ENCODE peak calls at places on chromosomes 7 and 10, in five cellular contexts. M is adrenal gland, H is lung, Z is body of pancreas, V is IMR-90. E is an unnamed sample.
A peak's percentile ranks its signal among the peaks of the same experiment; 100 is the strongest.

GRCh38 chr7:92925876-92926696 is 89.7 kb upstream of the CDK6 start:
- DNase-seq in V (peak; percentile 56), Z (no peak), M (no peak), H (no peak), E (no peak)

GRCh38 chr10:31036209-31036608 is 4.5 kb upstream of the ZNF438 start:
- DNase-seq in M (no peak), H (no peak), Z (no peak), V (peak; percentile 55), E (peak; percentile 27)

GRCh38 chr10:122495406-122496340 is 34.3 kb downstream of the HTRA1 start:
- DNase-seq in Z (no peak), V (no peak), H (peak; percentile 49), M (peak; percentile 22), E (no peak)

GRCh38 chr7:100467638-100468373 is 3.7 kb upstream of the SPACDR start:
- DNase-seq in V (no peak), Z (no peak), M (no peak), H (no peak), E (no peak)

GRCh38 chr10:100498059-100498458 is 21.6 kb downstream of the SEC31B start:
- DNase-seq in Z (no peak), V (no peak), H (no peak), M (no peak), E (no peak)

GRCh38 chr10:60367431-60367830 is 22.2 kb downstream of the ANK3 start:
- DNase-seq in H (no peak), M (no peak), V (no peak), Z (no peak), E (no peak)

GRCh38 chr7:131738066-131738465 is 181.6 kb upstream of the PODXL start:
- DNase-seq in M (no peak), H (no peak), Z (no peak), V (no peak), E (no peak)

GRCh38 chr10:4662576-4663161 is 163.3 kb upstream of the AKR1E2 start:
- DNase-seq in H (no peak), Z (no peak), V (no peak), M (no peak), E (no peak)

GRCh38 chr7:8441106-8441590 is 7.7 kb downstream of the NXPH1 start:
- DNase-seq in Z (no peak), V (no peak), M (no peak), H (no peak), E (no peak)

GRCh38 chr10:57884965-57885617 is 382.6 kb downstream of the IPMK start:
- DNase-seq in V (no peak), Z (no peak), H (no peak), M (no peak), E (no peak)

GRCh38 chr7:40243076-40243475 is 108.3 kb downstream of the SUGCT start:
- DNase-seq in M (no peak), Z (no peak), H (no peak), V (peak; percentile 12), E (peak; percentile 59)

GRCh38 chr10:42827201-42827600 is 44.6 kb downstream of the BMS1 start:
- DNase-seq in H (no peak), V (no peak), M (no peak), Z (no peak), E (no peak)

GRCh38 chr10:42987121-42987541 is 89.7 kb upstream of the RET start:
- DNase-seq in Z (no peak), V (no peak), M (no peak), H (no peak), E (no peak)

GRCh38 chr10:74255214-74255613 is 104.2 kb downstream of the ADK start:
- DNase-seq in V (no peak), M (no peak), H (no peak), Z (no peak), E (peak; percentile 81)

GRCh38 chr10:96606946-96607345 is 20.1 kb upstream of the TM9SF3 start:
- DNase-seq in H (no peak), Z (no peak), V (no peak), M (no peak), E (no peak)

GRCh38 chr10:96608815-96609214 is 22.0 kb upstream of the TM9SF3 start:
- DNase-seq in M (no peak), Z (no peak), V (no peak), H (no peak), E (no peak)

GRCh38 chr10:96608262-96608661 is 21.4 kb upstream of the TM9SF3 start:
- DNase-seq in H (no peak), Z (no peak), V (no peak), M (no peak), E (no peak)

GRCh38 chr10:96610817-96611216 is 24.0 kb upstream of the TM9SF3 start:
- DNase-seq in Z (no peak), H (no peak), M (no peak), V (no peak), E (no peak)

DNA sequence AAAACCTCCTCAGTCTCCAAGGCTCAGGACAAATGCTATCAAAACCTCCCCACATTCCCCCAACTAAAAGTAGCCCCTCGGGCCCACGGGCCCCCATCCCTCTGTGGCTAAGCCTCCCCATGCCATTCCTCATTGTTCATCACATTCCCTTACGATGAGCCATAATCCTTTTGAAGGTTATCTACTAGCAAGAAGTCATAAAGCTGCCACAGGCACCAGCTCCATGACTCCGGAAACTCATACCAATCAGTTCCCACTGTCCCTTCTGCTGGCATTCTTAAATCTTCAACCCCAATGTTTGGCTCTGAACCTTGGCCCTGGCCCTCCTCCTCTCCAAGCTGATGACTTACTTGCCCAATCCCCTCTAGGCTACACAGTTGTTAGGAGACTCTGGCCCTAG is 19.4 kb upstream of the TM9SF3 start:
- DNase-seq in Z (no peak), H (no peak), V (peak; percentile 10), M (peak; percentile 17), E (peak; percentile 17)
- H3K4me1 ChIP-seq in Z (no peaks in the 10 kb centered on the region), H (no peaks in the 10 kb centered on the region), V (no peaks in the 10 kb centered on the region), M (no peaks in the 10 kb centered on the region), E (peaks cover 6% of the 10 kb centered on the region)

GRCh38 chr7:1098243-1099153 is 10.6 kb downstream of the GPER1 start:
- DNase-seq in H (no peak), Z (no peak), M (no peak), V (no peak), E (no peak)

GRCh38 chr7:1100386-1100785 is 12.5 kb downstream of the GPER1 start:
- DNase-seq in V (no peak), H (no peak), M (no peak), Z (no peak), E (no peak)

GRCh38 chr7:1100886-1101579 is 13.1 kb downstream of the GPER1 start:
- DNase-seq in V (no peak), M (no peak), Z (no peak), H (no peak), E (no peak)

GRCh38 chr7:1099637-1100036 is 11.7 kb downstream of the GPER1 start:
- DNase-seq in V (no peak), Z (no peak), M (no peak), H (no peak), E (no peak)

GRCh38 chr7:1099154-1099542 is 11.2 kb downstream of the GPER1 start:
- DNase-seq in Z (no peak), V (no peak), M (no peak), H (no peak), E (no peak)
- H3K4me1 ChIP-seq in Z (peaks cover 32% of the 10 kb centered on the region), V (no peaks in the 10 kb centered on the region), M (no peaks in the 10 kb centered on the region), H (no peaks in the 10 kb centered on the region), E (no peaks in the 10 kb centered on the region)

GRCh38 chr10:113047963-113048781 is 98.1 kb downstream of the TCF7L2 start:
- DNase-seq in Z (no peak), M (no peak), H (no peak), V (no peak), E (no peak)
- H3K4me1 ChIP-seq in Z (no peaks in the 10 kb centered on the region), M (peaks cover 9% of the 10 kb centered on the region), H (peaks cover 13% of the 10 kb centered on the region), V (peaks cover 22% of the 10 kb centered on the region), E (peaks cover 23% of the 10 kb centered on the region)

DNA sequence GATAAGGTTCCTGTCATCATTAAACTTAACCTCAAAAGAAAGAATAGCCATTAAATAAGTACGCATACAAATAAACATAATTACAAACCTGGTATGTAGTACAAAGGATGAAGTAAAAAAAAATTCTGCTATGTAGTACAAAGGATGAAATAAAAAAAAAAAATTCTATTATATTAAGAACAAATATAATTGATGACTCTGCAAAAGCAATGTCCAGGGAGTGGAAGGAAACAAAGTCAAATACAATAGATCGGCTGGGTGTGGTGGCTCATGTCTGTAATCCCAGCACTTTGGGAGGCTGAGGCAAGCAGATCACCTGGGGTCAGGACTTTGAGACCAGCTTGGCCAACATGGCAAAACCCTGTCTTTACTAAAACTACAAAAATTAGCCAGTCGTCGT is 56.9 kb downstream of the ABI1 start:
- DNase-seq in M (no peak), Z (no peak), V (no peak), H (no peak), E (no peak)
- H3K4me1 ChIP-seq in M (peaks cover 12% of the 10 kb centered on the region), Z (peaks cover 31% of the 10 kb centered on the region), V (peaks cover 2% of the 10 kb centered on the region), H (peaks cover 15% of the 10 kb centered on the region), E (peaks cover 7% of the 10 kb centered on the region)

DNA sequence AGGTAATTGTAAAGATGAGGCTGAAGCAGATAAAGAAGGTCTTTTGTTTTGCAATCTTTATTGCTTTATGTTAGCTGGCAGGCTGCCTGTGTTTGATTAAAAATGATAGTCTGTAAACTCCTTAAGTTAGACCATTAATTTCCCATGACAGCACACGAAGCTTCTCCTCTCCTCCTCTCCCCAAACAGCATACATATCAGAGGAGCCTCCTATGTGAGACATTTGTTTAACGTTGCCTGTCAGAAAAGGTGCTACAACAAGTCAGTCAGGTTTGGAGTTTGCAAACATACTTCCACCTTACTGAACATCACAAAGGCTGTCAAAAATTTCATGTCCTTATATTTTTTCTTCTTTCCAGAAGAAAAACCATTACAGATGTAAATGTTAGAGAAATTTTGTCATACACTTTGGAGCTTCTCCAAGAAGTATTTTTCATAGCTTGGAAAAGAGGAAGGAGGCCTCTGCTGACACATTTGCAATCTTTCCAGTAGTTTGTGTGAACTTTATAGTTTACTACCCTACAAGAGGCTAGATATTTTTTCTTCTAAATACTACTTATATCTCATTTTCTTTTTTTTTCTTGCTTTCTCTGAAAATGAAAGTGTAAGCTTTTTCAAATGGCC is 393.1 kb downstream of the EXOC4 start:
- DNase-seq in Z (no peak), H (no peak), V (peak; percentile 49), M (no peak), E (peak; percentile 17)
- H3K4me1 ChIP-seq in Z (peaks cover 11% of the 10 kb centered on the region), H (no peaks in the 10 kb centered on the region), V (peaks cover 2% of the 10 kb centered on the region), M (no peaks in the 10 kb centered on the region), E (peaks cover 3% of the 10 kb centered on the region)

GRCh38 chr7:30887464-30887872 is 24.2 kb upstream of the AQP1 start:
- DNase-seq in V (no peak), Z (no peak), H (peak; percentile 42), M (no peak), E (no peak)

GRCh38 chr7:30881448-30881847 is 30.2 kb upstream of the AQP1 start:
- DNase-seq in M (no peak), V (no peak), Z (no peak), H (no peak), E (no peak)

GRCh38 chr7:30886608-30887011 is 25.0 kb upstream of the AQP1 start:
- DNase-seq in V (no peak), Z (no peak), H (no peak), M (no peak), E (no peak)

GRCh38 chr7:30888783-30889182 is 22.9 kb upstream of the AQP1 start:
- DNase-seq in H (peak; percentile 75), Z (no peak), V (peak; percentile 86), M (peak; percentile 54), E (peak; percentile 74)

GRCh38 chr7:30884881-30885280 is 26.8 kb upstream of the AQP1 start:
- DNase-seq in H (no peak), V (no peak), M (no peak), Z (no peak), E (no peak)
- H3K4me1 ChIP-seq in H (no peaks in the 10 kb centered on the region), V (peaks cover 6% of the 10 kb centered on the region), M (no peaks in the 10 kb centered on the region), Z (peaks cover 39% of the 10 kb centered on the region), E (peaks cover 9% of the 10 kb centered on the region)